ENCODE peak calls at places on chromosomes 4 and X, in four cellular contexts. One of them, this sample, is unnamed.

GRCh38 chr4:138562544-138562961 is 320.4 kb upstream of the SLC7A11 start:
- DNase-seq in K562: no peak
- DNase-seq in HL-60: no peak
- DNase-seq in GM12878: peak
- DNase-seq in this sample: no peak

GRCh38 chrX:44344194-44344593 is 722 bp upstream of the EFHC2 start:
- DNase-seq in K562: peak
- DNase-seq in HL-60: no peak
- DNase-seq in GM12878: no peak
- DNase-seq in this sample: no peak

GRCh38 chr4:37936889-37937498 is 23.2 kb upstream of the PTTG2 start:
- DNase-seq in K562: no peak
- DNase-seq in HL-60: peak
- DNase-seq in GM12878: no peak
- DNase-seq in this sample: no peak

GRCh38 chr4:55993994-55994657 is 45.4 kb downstream of the CEP135 start:
- DNase-seq in K562: no peak
- DNase-seq in HL-60: no peak
- DNase-seq in GM12878: peak
- DNase-seq in this sample: peak

GRCh38 chrX:119728487-119728886 is 29.9 kb upstream of the SOWAHD start:
- DNase-seq in K562: no peak
- DNase-seq in HL-60: no peak
- DNase-seq in GM12878: no peak
- DNase-seq in this sample: no peak

GRCh38 chrX:53481093-53481492 is 46.9 kb upstream of the HSD17B10 start:
- DNase-seq in K562: peak
- DNase-seq in HL-60: no peak
- DNase-seq in GM12878: no peak
- DNase-seq in this sample: no peak

GRCh38 chr4:6582889-6583504 is 8.0 kb downstream of the MAN2B2 start:
- DNase-seq in K562: peak
- DNase-seq in HL-60: peak
- DNase-seq in GM12878: peak
- DNase-seq in this sample: no peak

GRCh38 chrX:24902808-24903207 is 113.0 kb downstream of the ARX start:
- DNase-seq in K562: no peak
- DNase-seq in HL-60: no peak
- DNase-seq in GM12878: no peak
- DNase-seq in this sample: no peak

GRCh38 chrX:149003863-149004660 is 501.0 kb downstream of the IDS start:
- DNase-seq in K562: no peak
- DNase-seq in HL-60: no peak
- DNase-seq in GM12878: peak
- DNase-seq in this sample: no peak

GRCh38 chr4:119286377-119287002 is 35.4 kb downstream of the FABP2 start:
- DNase-seq in K562: no peak
- DNase-seq in HL-60: no peak
- DNase-seq in GM12878: no peak
- DNase-seq in this sample: no peak

GRCh38 chr4:7195546-7196282 is 3.4 kb downstream of the SORCS2 start:
- DNase-seq in K562: no peak
- DNase-seq in HL-60: no peak
- DNase-seq in GM12878: no peak
- DNase-seq in this sample: no peak

GRCh38 chr4:6364146-6364545 is 94.5 kb downstream of the WFS1 start:
- DNase-seq in K562: no peak
- DNase-seq in HL-60: no peak
- DNase-seq in GM12878: no peak
- DNase-seq in this sample: no peak

GRCh38 chr4:69104719-69105275 is 8.5 kb downstream of the UGT2B7 start:
- DNase-seq in K562: no peak
- DNase-seq in HL-60: no peak
- DNase-seq in GM12878: no peak
- DNase-seq in this sample: no peak

GRCh38 chrX:107205770-107206696 is at the start of the genes DNAAF6 and NUP62CL:
- DNase-seq in K562: peak
- DNase-seq in HL-60: no peak
- DNase-seq in GM12878: peak
- DNase-seq in this sample: peak

GRCh38 chr4:154124539-154125255 is 335.8 kb upstream of the SFRP2 start:
- DNase-seq in K562: no peak
- DNase-seq in HL-60: no peak
- DNase-seq in GM12878: no peak
- DNase-seq in this sample: no peak

GRCh38 chr4:111984169-111984873 is 160.9 kb upstream of the FAM241A start:
- DNase-seq in K562: no peak
- DNase-seq in HL-60: no peak
- DNase-seq in GM12878: no peak
- DNase-seq in this sample: no peak

GRCh38 chrX:129930941-129931410 is 25.0 kb downstream of the UTP14A start:
- DNase-seq in K562: peak
- DNase-seq in HL-60: no peak
- DNase-seq in GM12878: no peak
- DNase-seq in this sample: no peak

GRCh38 chr4:40613456-40613855 is 16.2 kb downstream of the RBM47 start:
- DNase-seq in K562: no peak
- DNase-seq in HL-60: no peak
- DNase-seq in GM12878: no peak
- DNase-seq in this sample: no peak
- TF ChIP-seq SPI1 in K562: no peak
- TF ChIP-seq SPI1 in HL-60: no peak
- TF ChIP-seq SPI1 in GM12878: no peak
- TF ChIP-seq SPI1 in this sample: no peak

DNA sequence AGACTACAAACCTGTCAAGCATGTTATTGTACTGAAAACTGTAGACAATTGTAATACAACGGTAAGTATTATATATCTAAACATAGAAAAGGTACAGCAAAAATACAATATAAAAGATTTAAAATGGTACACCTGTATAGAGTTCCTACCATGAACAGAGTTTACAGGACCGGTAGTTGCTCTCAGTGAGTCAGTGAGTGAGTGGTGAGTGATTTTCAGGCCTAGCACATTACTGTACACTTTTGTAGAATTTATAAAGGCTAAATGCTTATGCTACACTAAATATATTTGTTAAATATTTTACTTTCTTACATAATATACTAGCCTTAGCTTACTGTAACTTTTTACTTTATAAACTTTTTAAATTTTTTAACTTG is 37.4 kb downstream of the PDGFC start:
- DNase-seq in K562: no peak
- DNase-seq in HL-60: no peak
- DNase-seq in GM12878: no peak
- DNase-seq in this sample: no peak
- TF ChIP-seq SPI1 in K562: no peak
- TF ChIP-seq SPI1 in HL-60: no peak
- TF ChIP-seq SPI1 in GM12878: no peak
- TF ChIP-seq SPI1 in this sample: no peak

GRCh38 chrX:155148724-155149537 is 67.3 kb upstream of the VBP1 start:
- DNase-seq in K562: peak
- DNase-seq in HL-60: no peak
- DNase-seq in GM12878: no peak
- DNase-seq in this sample: no peak
- TF ChIP-seq SPI1 in K562: no peak
- TF ChIP-seq SPI1 in HL-60: no peak
- TF ChIP-seq SPI1 in GM12878: no peak
- TF ChIP-seq SPI1 in this sample: no peak

GRCh38 chr4:145069361-145069760 is 28.6 kb downstream of the ANAPC10 start:
- DNase-seq in K562: no peak
- DNase-seq in HL-60: no peak
- DNase-seq in GM12878: no peak
- DNase-seq in this sample: no peak

GRCh38 chr4:145061325-145061920 is 36.6 kb downstream of the ANAPC10 start:
- DNase-seq in K562: peak
- DNase-seq in HL-60: no peak
- DNase-seq in GM12878: no peak
- DNase-seq in this sample: no peak

GRCh38 chr4:145071560-145071959 is 26.4 kb downstream of the ANAPC10 start:
- DNase-seq in K562: no peak
- DNase-seq in HL-60: no peak
- DNase-seq in GM12878: no peak
- DNase-seq in this sample: no peak

GRCh38 chr4:145066063-145066501 is 31.9 kb downstream of the ANAPC10 start:
- DNase-seq in K562: no peak
- DNase-seq in HL-60: no peak
- DNase-seq in GM12878: no peak
- DNase-seq in this sample: no peak
- TF ChIP-seq SPI1 in K562: no peak
- TF ChIP-seq SPI1 in HL-60: no peak
- TF ChIP-seq SPI1 in GM12878: no peak
- TF ChIP-seq SPI1 in this sample: no peak

DNA sequence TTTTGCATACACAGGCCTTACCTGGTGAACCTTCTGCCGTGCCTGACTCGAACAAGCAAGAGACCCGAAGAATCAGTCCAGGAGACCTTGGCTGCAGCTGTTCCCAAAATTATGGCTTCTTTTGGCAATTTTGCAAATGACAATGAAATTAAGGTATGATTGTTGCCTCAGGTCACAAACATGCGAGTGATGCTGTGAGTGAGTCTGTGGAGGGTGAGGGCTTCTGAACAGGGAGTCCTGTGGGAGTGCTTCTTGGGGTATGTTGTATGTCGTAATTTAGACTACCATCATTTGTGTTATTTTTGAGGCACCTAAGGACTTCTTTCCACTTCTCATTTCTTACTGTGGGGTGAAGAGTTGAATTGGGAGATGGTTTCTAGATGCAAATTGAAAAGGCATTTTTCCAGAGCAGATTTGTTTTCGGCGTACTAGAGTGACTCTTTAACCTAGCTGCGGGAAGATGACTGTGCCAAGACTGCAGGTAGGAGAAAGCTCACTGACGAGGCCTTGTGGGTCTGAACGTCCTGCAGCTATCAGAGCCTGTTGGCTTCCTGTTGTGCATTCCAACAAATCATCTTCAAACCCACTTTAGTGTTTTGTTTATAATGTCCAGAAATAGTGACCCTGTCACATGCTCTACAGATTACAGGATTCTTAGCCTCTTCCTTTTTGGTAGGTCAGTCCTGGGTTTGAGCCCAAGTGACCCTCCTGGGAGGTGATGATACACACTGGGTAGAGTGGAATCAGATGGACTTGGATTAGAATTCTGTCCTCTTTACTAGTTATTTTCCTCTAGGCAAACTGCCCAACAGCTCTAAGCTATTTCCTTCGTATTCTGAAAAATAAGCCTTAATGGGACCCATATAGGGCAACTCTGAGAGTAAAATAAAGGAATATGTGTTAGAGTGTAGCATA is 33.0 kb downstream of the HTT start:
- DNase-seq in K562: no peak
- DNase-seq in HL-60: no peak
- DNase-seq in GM12878: no peak
- DNase-seq in this sample: no peak
- TF ChIP-seq SPI1 in K562: no peak
- TF ChIP-seq SPI1 in HL-60: no peak
- TF ChIP-seq SPI1 in GM12878: no peak
- TF ChIP-seq SPI1 in this sample: no peak

This sample was measured in GM12891.